ENCODE peak calls at places on chromosomes 2 and 18, in eight cellular contexts. L, F, P, E, T, U, C and D are unnamed samples.

GRCh38 chr2:30608643-30609042 is 161.6 kb downstream of the LCLAT1 start:
- DNase-seq in L (no peak), F (no peak), P (no peak), E (no peak), T (no peak), U (no peak), C (no peak), D (no peak)

GRCh38 chr2:141707486-141707885 is 423.3 kb downstream of the LRP1B start:
- DNase-seq in L (no peak), F (no peak), P (no peak), E (no peak), T (no peak), U (no peak), C (no peak), D (no peak)

GRCh38 chr2:52510432-52510831 is 1257.2 kb upstream of the CHAC2 start:
- DNase-seq in L (no peak), F (no peak), P (no peak), E (no peak), T (no peak), U (peak; percentile 68), C (no peak), D (peak; percentile 4)

GRCh38 chr18:48948112-48949050 is 2.4 kb downstream of the SMAD7 start:
- DNase-seq in L (peak; percentile 37), F (peak; percentile 70), P (peak; percentile 81), E (peak; percentile 38), T (peak; percentile 53), U (peak; percentile 83), C (peak; percentile 69), D (peak; percentile 74)

GRCh38 chr2:220157312-220157711 is 529.9 kb downstream of the SLC4A3 start:
- DNase-seq in L (peak; percentile 33), F (no peak), P (no peak), E (no peak), T (no peak), U (no peak), C (peak; percentile 20), D (no peak)

GRCh38 chr2:149075065-149075464 is 36.6 kb downstream of the LYPD6B start:
- DNase-seq in L (no peak), F (no peak), P (no peak), E (no peak), T (no peak), U (no peak), C (no peak), D (no peak)

GRCh38 chr2:152716805-152717241 is 438 bp downstream of the PRPF40A start:
- DNase-seq in L (no peak), F (peak; percentile 35), P (peak; percentile 33), E (peak; percentile 33), T (peak; percentile 46), U (peak; percentile 33), C (peak; percentile 60), D (no peak)

GRCh38 chr2:181203412-181203811 is 223.0 kb downstream of the UBE2E3 start:
- DNase-seq in L (no peak), F (no peak), P (no peak), E (no peak), T (no peak), U (peak; percentile 93), C (no peak), D (peak; percentile 86)

GRCh38 chr2:222754324-222754723 is 82.9 kb downstream of the MOGAT1 start:
- DNase-seq in L (no peak), F (no peak), P (no peak), E (no peak), T (no peak), U (no peak), C (no peak), D (no peak)

GRCh38 chr2:49113046-49113445 is 41.3 kb downstream of the FSHR start:
- DNase-seq in L (no peak), F (no peak), P (no peak), E (no peak), T (no peak), U (no peak), C (no peak), D (no peak)

GRCh38 chr2:1484131-1484884 is 71.0 kb downstream of the TPO start:
- DNase-seq in L (no peak), F (no peak), P (no peak), E (no peak), T (no peak), U (no peak), C (no peak), D (no peak)

GRCh38 chr2:237465515-237466227 is 21.4 kb upstream of the MLPH start:
- DNase-seq in L (no peak), F (no peak), P (no peak), E (no peak), T (no peak), U (peak; percentile 99), C (no peak), D (peak; percentile 98)

GRCh38 chr2:191748050-191748449 is 70.1 kb downstream of the NABP1 start:
- DNase-seq in L (no peak), F (no peak), P (no peak), E (no peak), T (no peak), U (peak; percentile 87), C (no peak), D (no peak)

GRCh38 chr18:23259701-23260661 is 124.7 kb downstream of the CABLES1 start:
- DNase-seq in L (peak; percentile 87), F (peak; percentile 68), P (peak; percentile 73), E (peak; percentile 68), T (peak; percentile 76), U (peak; percentile 85), C (peak; percentile 80), D (peak; percentile 74)

GRCh38 chr2:236157815-236158498 is 10.2 kb downstream of the GBX2 start:
- DNase-seq in L (no peak), F (no peak), P (no peak), E (no peak), T (no peak), U (no peak), C (no peak), D (no peak)

GRCh38 chr2:37809525-37809924 is 115.6 kb upstream of the RMDN2 start:
- DNase-seq in L (no peak), F (peak; percentile 31), P (peak; percentile 31), E (no peak), T (peak; percentile 27), U (peak; percentile 50), C (peak; percentile 66), D (peak; percentile 62)

GRCh38 chr18:72726201-72726600 is 141.6 kb downstream of the NETO1 start:
- DNase-seq in L (no peak), F (no peak), P (no peak), E (no peak), T (no peak), U (no peak), C (no peak), D (no peak)

GRCh38 chr18:28995319-28995718 is 818.4 kb upstream of the CDH2 start:
- DNase-seq in L (no peak), F (no peak), P (no peak), E (no peak), T (no peak), U (no peak), C (no peak), D (no peak)
- TF ChIP-seq CTCF in L (peak; percentile 42), F (no peak), P (no peak), E (peak; percentile 39), T (no peak), U (peak; percentile 31), C (peak; percentile 39), D (peak; percentile 70)

GRCh38 chr2:99158599-99158998 is 3.8 kb downstream of the LIPT1 start:
- DNase-seq in L (no peak), F (no peak), P (no peak), E (no peak), T (no peak), U (no peak), C (peak; percentile 56), D (no peak)

GRCh38 chr2:99156901-99157300 is 2.1 kb downstream of the LIPT1 start:
- DNase-seq in L (no peak), F (no peak), P (no peak), E (no peak), T (no peak), U (no peak), C (no peak), D (no peak)

GRCh38 chr2:99153921-99154604 is 679 bp downstream of the TSGA10 start:
- DNase-seq in L (no peak), F (no peak), P (no peak), E (no peak), T (no peak), U (peak; percentile 21), C (peak; percentile 4), D (no peak)

GRCh38 chr2:99152181-99152580 is 2.6 kb downstream of the TSGA10 start:
- DNase-seq in L (no peak), F (no peak), P (no peak), E (no peak), T (no peak), U (no peak), C (no peak), D (no peak)

DNA sequence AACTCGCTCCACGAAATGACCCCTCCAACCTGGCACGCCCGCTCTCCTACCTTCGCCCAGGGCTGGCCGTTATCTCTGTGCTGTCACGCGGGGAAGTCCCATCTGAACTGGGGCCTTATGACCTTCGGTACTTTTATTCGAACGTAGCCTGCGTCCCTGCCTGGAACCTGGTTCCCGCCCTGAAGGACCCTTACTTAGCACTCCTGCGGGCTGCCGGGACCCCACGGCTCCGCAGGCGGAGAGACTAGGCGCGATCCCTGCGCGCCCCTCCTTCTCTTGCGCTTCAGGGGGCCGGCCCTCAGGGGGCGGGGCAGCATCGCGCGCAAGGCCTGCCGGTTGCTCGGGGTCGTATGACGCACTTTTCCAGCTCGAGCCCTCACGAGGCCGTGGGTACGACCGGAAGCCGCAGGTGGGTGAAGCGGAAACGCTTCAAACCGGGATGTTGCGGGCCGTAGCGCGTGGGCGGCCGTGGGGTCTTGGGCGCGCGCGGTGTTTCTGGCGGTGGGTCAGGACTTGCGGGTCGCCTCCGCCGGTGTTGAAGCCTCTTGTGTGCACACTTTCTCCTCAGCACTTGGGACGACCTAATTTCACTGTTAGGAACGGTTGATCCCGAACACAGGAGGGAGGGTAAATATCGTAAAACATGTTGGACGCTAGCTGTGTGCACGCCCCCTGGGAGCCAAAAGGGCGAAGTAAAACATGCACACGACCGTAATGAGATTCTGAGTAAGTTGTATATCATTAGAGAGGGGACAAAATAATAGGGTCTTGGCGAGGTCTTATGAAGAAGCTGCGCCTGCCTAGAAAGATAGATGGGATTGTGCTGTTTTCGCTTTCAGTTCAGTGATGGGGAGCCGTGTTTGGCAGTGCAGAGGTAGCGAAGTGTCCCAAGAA is at the start of the genes LIPT1 and TSGA10:
- DNase-seq in L (peak; percentile 86), F (peak; percentile 94), P (peak; percentile 94), E (peak; percentile 75), T (peak; percentile 94), U (peak; percentile 91), C (peak; percentile 91), D (peak; percentile 79)
- TF ChIP-seq CTCF in L (peak; percentile 36), F (no peak), P (no peak), E (peak; percentile 46), T (no peak), U (peak; percentile 22), C (peak; percentile 19), D (peak; percentile 46)

DNA sequence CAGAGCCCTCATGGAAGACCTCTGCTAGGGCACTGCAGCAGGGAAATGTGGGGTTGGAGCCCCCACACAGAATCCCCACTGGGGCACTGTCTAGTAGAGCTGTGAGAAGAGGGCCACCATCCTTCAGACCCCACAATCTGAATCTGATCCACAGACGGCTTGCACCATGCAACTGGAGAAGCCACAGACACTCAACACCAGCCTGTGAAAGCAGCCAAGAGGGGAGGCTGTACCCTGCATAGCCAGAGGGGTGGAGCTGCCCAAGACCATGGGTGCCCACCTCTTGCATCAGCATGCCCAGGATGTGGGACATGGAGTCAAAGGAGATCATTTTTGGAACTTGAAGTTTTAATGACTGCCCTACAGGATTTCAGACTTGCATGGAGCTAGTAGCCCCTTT is 6.5 kb downstream of the CD226 start:
- DNase-seq in L (no peak), F (no peak), P (no peak), E (no peak), T (no peak), U (no peak), C (no peak), D (no peak)
- TF ChIP-seq CTCF in L (no peak), F (no peak), P (no peak), E (no peak), T (no peak), U (no peak), C (no peak), D (no peak)

GRCh38 chr2:46802665-46803550 is 112.7 kb downstream of the MCFD2 start:
- DNase-seq in L (no peak), F (no peak), P (no peak), E (no peak), T (no peak), U (no peak), C (no peak), D (no peak)
- TF ChIP-seq CTCF in L (no peak), F (no peak), P (peak; percentile 9), E (no peak), T (no peak), U (no peak), C (no peak), D (no peak)